ENCODE peak calls at places on chromosomes 16 and 17, in eight cellular contexts. G is adrenal gland, K is OCI-LY7, D is upper lobe of left lung, F is SK-N-SH, S is mammary epithelial cell, I is mesendoderm, R is esophagus muscularis mucosa. J is an unnamed sample.
A peak's percentile ranks its signal among the peaks of the same experiment; 100 is the strongest.

GRCh38 chr16:5604770-5605169 is 507.2 kb upstream of the EEF2KMT start:
- DNase-seq in G (no peak), D (no peak), K (peak; percentile 8), S (no peak), I (peak; percentile 86), F (peak; percentile 53), R (no peak), J (no peak)

GRCh38 chr17:18246880-18247612 is 11.5 kb downstream of the FLII start:
- DNase-seq in R (no peak), D (peak; percentile 85), S (peak; percentile 86), K (peak; percentile 56), F (peak; percentile 87), I (peak; percentile 94), G (peak; percentile 93), J (no peak)

GRCh38 chr17:7393613-7394451 is 493 bp downstream of the PLSCR3 start:
- DNase-seq in G (no peak), R (no peak), K (peak; percentile 69), D (peak; percentile 41), S (peak; percentile 58), I (peak; percentile 66), F (peak; percentile 74), J (peak; percentile 51)

GRCh38 chr16:28121527-28121926 is 58.0 kb upstream of the GSG1L start:
- DNase-seq in I (no peak), S (no peak), G (no peak), R (no peak), K (no peak), D (no peak), F (no peak), J (no peak)

GRCh38 chr16:57908409-57908987 is 62.4 kb downstream of the CNGB1 start:
- DNase-seq in K (no peak), R (no peak), S (no peak), I (peak; percentile 25), F (no peak), G (no peak), D (no peak), J (no peak)

GRCh38 chr17:29237476-29238132 is 9.1 kb upstream of the CRYBA1 start:
- DNase-seq in R (no peak), I (peak; percentile 52), F (no peak), D (no peak), G (no peak), S (peak; percentile 33), K (no peak), J (no peak)

GRCh38 chr16:57308041-57308440 is 23.6 kb upstream of the PLLP start:
- DNase-seq in F (no peak), S (peak; percentile 31), G (no peak), D (no peak), R (no peak), I (no peak), K (no peak), J (no peak)

GRCh38 chr16:76346210-76346609 is 69.0 kb downstream of the CNTNAP4 start:
- DNase-seq in R (no peak), F (no peak), D (no peak), S (no peak), G (no peak), I (no peak), K (no peak), J (no peak)

DNA sequence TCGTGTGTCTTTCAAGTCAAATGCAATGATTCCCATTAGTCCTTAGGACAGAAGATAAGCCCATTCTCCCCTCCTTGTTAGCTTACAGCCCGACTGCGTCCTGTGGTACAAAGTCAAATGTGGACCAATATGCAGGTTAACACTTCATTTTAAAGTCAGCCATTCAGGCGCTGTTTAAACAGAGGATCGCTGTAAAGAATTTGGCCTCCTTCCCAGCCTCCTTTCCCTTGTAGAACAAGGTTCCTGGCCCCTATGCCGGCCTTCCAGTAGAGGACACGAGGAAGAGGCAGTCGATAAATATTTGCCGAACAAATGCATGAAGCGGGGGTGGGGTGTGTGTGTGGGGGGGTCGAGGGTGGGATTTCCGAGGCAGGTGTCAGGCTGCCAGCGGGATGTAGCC is 4.3 kb downstream of the SDK2 start:
- DNase-seq in I (no peak), D (no peak), G (no peak), R (no peak), S (no peak), F (no peak), K (no peak), J (no peak)
- H3K27ac ChIP-seq in I (no peak overlapping the region), D (no peak overlapping the region), G (no peak overlapping the region), R (no peak overlapping the region), S (no peak overlapping the region), F (no peak overlapping the region), K (no peak overlapping the region), J (no peak overlapping the region)

DNA sequence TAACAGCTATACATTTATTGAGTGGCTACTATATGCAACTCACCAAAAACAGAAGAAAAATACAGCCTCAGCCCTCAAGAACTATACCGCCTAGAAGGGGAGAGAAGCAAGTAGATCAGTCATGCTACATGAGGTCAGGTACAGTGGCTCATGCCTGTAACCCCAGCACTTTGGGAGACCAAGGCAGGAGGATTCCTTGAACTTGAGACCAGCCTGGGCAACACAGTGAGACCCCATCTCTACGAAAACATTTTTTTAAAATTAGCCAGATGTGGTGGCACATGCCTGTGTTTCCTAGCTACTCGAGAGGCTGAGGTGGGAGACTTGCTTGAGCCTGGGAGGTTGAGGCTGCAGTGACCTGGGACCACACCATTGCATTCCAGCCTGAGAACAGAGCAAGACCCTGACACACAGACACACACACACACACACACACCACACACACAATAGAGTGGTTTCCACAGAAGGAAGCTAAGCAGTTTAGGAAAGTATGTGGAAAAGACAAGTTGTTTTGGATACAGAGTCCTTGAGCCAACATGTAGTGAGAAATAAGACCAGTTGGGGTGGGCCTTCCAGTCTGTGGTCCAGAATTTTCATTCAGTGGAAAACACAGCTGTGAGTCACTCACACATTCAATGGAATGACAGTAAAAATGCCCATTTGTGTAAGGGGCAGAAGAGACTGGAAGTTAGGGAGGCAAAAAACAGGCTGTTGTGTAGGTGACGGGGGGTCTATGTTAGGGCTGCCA is 10.8 kb upstream of the SNTB2 start:
- DNase-seq in F (no peak), I (no peak), G (no peak), D (no peak), S (peak; percentile 21), K (no peak), R (no peak), J (no peak)
- H3K27ac ChIP-seq in F (peak overlapping the region; percentile 35), I (no peak overlapping the region), G (no peak overlapping the region), D (peak overlapping the region; percentile 27), S (no peak overlapping the region), K (no peak overlapping the region), R (peak overlapping the region; percentile 69), J (no peak overlapping the region)

GRCh38 chr17:57995076-57995956 is 7.3 kb upstream of the VEZF1 start:
- DNase-seq in K (peak; percentile 77), R (peak; percentile 92), D (peak; percentile 66), G (peak; percentile 81), S (peak; percentile 61), F (peak; percentile 79), I (peak; percentile 91), J (peak; percentile 55)

GRCh38 chr17:57997085-57997809 is 9.2 kb upstream of the VEZF1 start:
- DNase-seq in R (no peak), I (no peak), G (no peak), S (no peak), K (no peak), F (no peak), D (no peak), J (no peak)

GRCh38 chr17:57991537-57991936 is 3.5 kb upstream of the VEZF1 start:
- DNase-seq in D (no peak), I (no peak), R (no peak), F (no peak), G (no peak), S (no peak), K (no peak), J (no peak)

GRCh38 chr17:57993471-57994365 is 5.7 kb upstream of the VEZF1 start:
- DNase-seq in F (no peak), R (no peak), G (no peak), K (peak; percentile 65), D (peak; percentile 40), I (no peak), S (no peak), J (no peak)

DNA sequence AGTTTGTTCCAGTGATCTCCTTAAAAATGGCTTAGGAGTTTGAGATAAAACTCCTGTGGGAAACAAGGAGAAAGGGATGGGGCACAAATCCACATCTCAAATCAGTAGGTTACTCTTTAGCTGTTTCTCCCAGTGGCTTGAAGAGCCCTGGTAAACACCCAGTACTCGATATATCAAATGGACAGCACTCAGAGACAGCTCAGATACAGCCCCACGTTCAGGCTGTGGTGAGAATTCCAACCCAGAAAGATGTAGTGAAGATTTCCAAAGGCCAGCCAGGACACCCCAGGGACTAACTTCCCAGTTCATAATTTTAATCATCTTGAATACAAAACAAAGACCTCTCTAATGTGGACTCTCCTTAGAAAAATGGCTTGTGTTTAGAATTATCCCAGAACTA is 6.4 kb upstream of the VEZF1 start:
- DNase-seq in S (no peak), F (no peak), R (no peak), I (no peak), K (no peak), D (no peak), G (no peak), J (no peak)
- H3K27ac ChIP-seq in S (no peak overlapping the region), F (no peak overlapping the region), R (peak overlapping the region; percentile 72), I (no peak overlapping the region), K (peak overlapping the region; percentile 9), D (no peak overlapping the region), G (no peak overlapping the region), J (peak overlapping the region; percentile 30)

GRCh38 chr17:42347606-42348005 is 40.6 kb downstream of the STAT3 start:
- DNase-seq in K (no peak), I (no peak), F (no peak), G (no peak), S (no peak), D (no peak), R (no peak), J (no peak)
- H3K27ac ChIP-seq in K (no peak overlapping the region), I (no peak overlapping the region), F (peak overlapping the region; percentile 86), G (peak overlapping the region; percentile 87), S (no peak overlapping the region), D (peak overlapping the region; percentile 48), R (peak overlapping the region; percentile 67), J (peak overlapping the region; percentile 33)